ENCODE peak calls at places on chromosomes 6 and 20, in nine cellular contexts. V is AG20443; E is AG08396; D is central memory CD4-positive, alpha-beta T cell; O is endothelial cell; H is colonic mucosa; P is foreskin fibroblast; W is B cell; F is germinal center. X is an unnamed sample.

GRCh38 chr6:7542065-7542877 is 800 bp downstream of the DSP start:
- DNase-seq in V (peak; percentile 55), E (peak; percentile 23), P (no peak), F (peak; percentile 32), D (no peak), O (peak; percentile 64), H (peak; percentile 51), W (no peak), X (no peak)

GRCh38 chr6:106631356-106631755 is 2.0 kb downstream of the QRSL1 start:
- DNase-seq in O (no peak), W (no peak), H (no peak), E (no peak), F (no peak), P (no peak), D (no peak), V (no peak), X (no peak)

GRCh38 chr20:46218656-46219055 is 89.6 kb downstream of the CDH22 start:
- DNase-seq in F (no peak), E (no peak), O (no peak), W (no peak), V (no peak), D (no peak), P (no peak), H (no peak), X (no peak)

GRCh38 chr6:89073014-89073620 is 7.4 kb upstream of the PNRC1 start:
- DNase-seq in P (no peak), V (no peak), H (no peak), O (no peak), W (no peak), F (no peak), D (no peak), E (no peak), X (no peak)

GRCh38 chr6:138383776-138384175 is 6.1 kb downstream of the SMIM28 start:
- DNase-seq in P (no peak), D (no peak), H (no peak), F (no peak), V (no peak), E (no peak), O (no peak), W (no peak), X (no peak)

GRCh38 chr6:108452725-108453195 is 108.0 kb upstream of the FOXO3 start:
- DNase-seq in E (no peak), O (peak; percentile 24), H (no peak), F (no peak), P (peak; percentile 15), V (peak; percentile 14), D (no peak), W (no peak), X (no peak)

GRCh38 chr6:35203152-35203670 is 10.5 kb upstream of the SCUBE3 start:
- DNase-seq in V (no peak), F (no peak), D (no peak), P (no peak), O (no peak), H (no peak), E (no peak), W (no peak), X (no peak)

GRCh38 chr20:57094171-57094891 is 172.1 kb downstream of the BMP7 start:
- DNase-seq in H (no peak), D (no peak), O (no peak), V (no peak), P (no peak), E (no peak), F (no peak), W (no peak), X (no peak)

GRCh38 chr6:56714982-56715456 is 72.3 kb upstream of the DST start:
- DNase-seq in E (peak; percentile 73), F (no peak), W (no peak), O (no peak), D (no peak), H (no peak), P (peak; percentile 90), V (peak; percentile 37), X (no peak)

GRCh38 chr6:11011787-11012234 is 32.3 kb downstream of the ELOVL2 start:
- DNase-seq in O (no peak), F (no peak), W (no peak), V (peak; percentile 17), H (no peak), P (no peak), E (no peak), D (no peak), X (no peak)